ENCODE peak calls at places on chromosomes 4 and X, in four cellular contexts. Y is activated CD4-positive, CD25-positive, alpha-beta regulatory T cell; G is endothelial cell; K is upper lobe of left lung. M is an unnamed sample.
A peak's percentile ranks its signal among the peaks of the same experiment; 100 is the strongest.

GRCh38 chr4:10089346-10089745 is 27.3 kb downstream of the WDR1 start:
- DNase-seq in K (no peak), Y (no peak), G (peak; percentile 26), M (no peak)

GRCh38 chr4:82247629-82248028 is 126.2 kb downstream of the HNRNPD start:
- DNase-seq in K (no peak), G (no peak), Y (no peak), M (no peak)

GRCh38 chrX:3384330-3384729 is 37.9 kb upstream of the MXRA5 start:
- DNase-seq in G (no peak), Y (no peak), K (no peak), M (no peak)

GRCh38 chrX:150449313-150449712 is 86.2 kb downstream of the MAMLD1 start:
- DNase-seq in Y (no peak), G (no peak), K (no peak), M (no peak)

GRCh38 chrX:65480960-65481359 is 53.6 kb downstream of the LAS1L start:
- DNase-seq in G (no peak), Y (no peak), K (no peak), M (no peak)

GRCh38 chrX:5650904-5651303 is 577.8 kb downstream of the NLGN4X start:
- DNase-seq in Y (no peak), K (no peak), G (no peak), M (no peak)

GRCh38 chr4:77481856-77482255 is 123.8 kb upstream of the CXCL13 start:
- DNase-seq in K (no peak), Y (no peak), G (no peak), M (no peak)

GRCh38 chr4:16772366-16772850 is 126.0 kb downstream of the LDB2 start:
- DNase-seq in Y (no peak), G (no peak), K (no peak), M (no peak)

GRCh38 chr4:144820115-144820514 is 174.2 kb downstream of the HHIP start:
- DNase-seq in Y (no peak), G (no peak), K (no peak), M (no peak)

GRCh38 chrX:74449322-74449936 is 28.1 kb downstream of the SLC16A2 start:
- DNase-seq in Y (no peak), K (no peak), G (no peak), M (no peak)

GRCh38 chrX:41558531-41558930 is 111.4 kb downstream of the NYX start:
- DNase-seq in G (no peak), Y (no peak), K (no peak), M (no peak)

GRCh38 chr4:46975841-46976551 is 17.4 kb downstream of the GABRA4 start:
- DNase-seq in K (no peak), G (no peak), Y (no peak), M (no peak)

GRCh38 chrX:10041383-10041782 is 74.2 kb downstream of the CLDN34 start:
- DNase-seq in G (no peak), K (no peak), Y (no peak), M (no peak)

GRCh38 chr4:119105605-119106004 is 30.0 kb upstream of the MYOZ2 start:
- DNase-seq in G (no peak), Y (no peak), K (no peak), M (no peak)

GRCh38 chr4:184263461-184263860 is 45.8 kb upstream of the ENPP6 start:
- DNase-seq in K (no peak), Y (no peak), G (no peak), M (no peak)

GRCh38 chrX:130857207-130857606 is 45.8 kb downstream of the ENOX2 start:
- DNase-seq in Y (no peak), K (no peak), G (no peak), M (no peak)

GRCh38 chr4:81503586-81503985 is 31.9 kb upstream of the RASGEF1B start:
- DNase-seq in K (no peak), Y (no peak), G (no peak), M (no peak)

GRCh38 chr4:26235500-26235899 is 85.3 kb upstream of the RBPJ start:
- DNase-seq in Y (no peak), G (no peak), K (peak; percentile 41), M (no peak)

GRCh38 chr4:94650129-94650495 is 107.6 kb upstream of the BMPR1B start:
- DNase-seq in G (no peak), Y (no peak), K (no peak), M (no peak)

GRCh38 chrX:40189018-40189417 is 91.3 kb upstream of the BCOR start:
- DNase-seq in K (no peak), Y (no peak), G (no peak), M (no peak)

GRCh38 chr4:41507292-41507933 is 30.5 kb upstream of the LIMCH1 start:
- DNase-seq in G (no peak), Y (no peak), K (no peak), M (no peak)

GRCh38 chr4:108114503-108114902 is 54.2 kb downstream of the LEF1 start:
- DNase-seq in K (no peak), G (no peak), Y (no peak), M (no peak)

GRCh38 chr4:147769386-147769785 is 37.5 kb downstream of the ARHGAP10 start:
- DNase-seq in G (no peak), Y (no peak), K (no peak), M (no peak)

GRCh38 chr4:76977731-76978350 is 28.3 kb downstream of the SEPTIN11 start:
- DNase-seq in Y (no peak), G (no peak), K (no peak), M (no peak)

GRCh38 chr4:82842593-82842992 is 44.0 kb upstream of the SCD5 start:
- DNase-seq in Y (no peak), G (no peak), K (no peak), M (no peak)

GRCh38 chr4:157096439-157096838 is 20.5 kb downstream of the GLRB start:
- DNase-seq in G (no peak), Y (no peak), K (no peak), M (no peak)

GRCh38 chr4:155948541-155948940 is 5.1 kb downstream of the CTSO start:
- DNase-seq in K (no peak), G (no peak), Y (no peak), M (no peak)

GRCh38 chrX:132480581-132481203 is 8.1 kb downstream of the MBNL3 start:
- DNase-seq in G (no peak), K (peak; percentile 47), Y (no peak), M (no peak)

GRCh38 chrX:102697506-102697905 is 14.7 kb upstream of the GPRASP2 start:
- DNase-seq in K (no peak), Y (no peak), G (no peak), M (no peak)

GRCh38 chrX:102599950-102600579 is 750 bp downstream of the ARMCX5 start:
- DNase-seq in Y (no peak), K (no peak), G (no peak), M (no peak)

GRCh38 chr4:6694177-6694901 is 661 bp downstream of the S100P start:
- DNase-seq in Y (no peak), K (no peak), G (no peak), M (no peak)

GRCh38 chrX:42803320-42803719 is 25.4 kb upstream of the PPP1R2C start:
- DNase-seq in K (no peak), G (no peak), Y (no peak), M (no peak)

GRCh38 chr4:190016369-190017289 is 10.4 kb downstream of the FRG2 start:
- DNase-seq in G (no peak), K (no peak), Y (no peak), M (no peak)

GRCh38 chr4:169080970-169081369 is 70.9 kb upstream of the CBR4 start:
- DNase-seq in G (no peak), K (no peak), Y (no peak), M (no peak)

GRCh38 chrX:30612250-30612655 is 34.7 kb upstream of the TASL start:
- DNase-seq in G (no peak), K (peak; percentile 52), Y (no peak), M (no peak)

GRCh38 chrX:123083924-123084323 is 100.2 kb upstream of the GRIA3 start:
- DNase-seq in K (no peak), Y (no peak), G (no peak), M (no peak)